ENCODE peak calls at places on chromosome 3, in eight cellular contexts. M is spleen; T is ELR; I is RCC 7860; Z is tibial nerve; N is stimulated activated CD8-positive, alpha-beta memory T cell treated with anti-CD3 and anti-CD28 coated beads, Interleukin-15, amount 100 ng/mL, for 1 hour; S is central memory CD4-positive, alpha-beta T cell; W is stomach. H is an unnamed sample.

GRCh38 chr3:138051946-138052802 is 42.2 kb downstream of the CLDN18 start:
- DNase-seq in S (no peak), T (peak; percentile 57), I (no peak), Z (no peak), W (peak; percentile 75), N (no peak), M (no peak), H (peak; percentile 59)

GRCh38 chr3:8301977-8302589 is 199.5 kb upstream of the LMCD1 start:
- DNase-seq in M (no peak), N (no peak), W (no peak), I (peak; percentile 15), T (peak; percentile 57), S (peak; percentile 23), Z (no peak), H (peak; percentile 50)

GRCh38 chr3:14857506-14857905 is 38.7 kb downstream of the FGD5 start:
- DNase-seq in M (no peak), T (no peak), N (no peak), Z (no peak), W (no peak), S (no peak), I (no peak), H (peak; percentile 21)

GRCh38 chr3:193803288-193803687 is 210.3 kb downstream of the OPA1 start:
- DNase-seq in Z (no peak), W (peak; percentile 38), T (no peak), S (no peak), M (no peak), I (no peak), N (no peak), H (no peak)

GRCh38 chr3:50385741-50386140 is 26.4 kb upstream of the TMEM115 start:
- DNase-seq in Z (no peak), N (no peak), W (no peak), M (no peak), T (no peak), S (no peak), I (no peak), H (no peak)

GRCh38 chr3:56254835-56255234 is 213.4 kb downstream of the ERC2 start:
- DNase-seq in Z (no peak), M (no peak), I (no peak), S (no peak), N (no peak), T (peak; percentile 11), W (no peak), H (no peak)

GRCh38 chr3:150747909-150748568 is 14.9 kb downstream of the SIAH2 start:
- DNase-seq in N (no peak), W (no peak), M (no peak), S (no peak), T (no peak), Z (no peak), I (no peak), H (no peak)

GRCh38 chr3:24657870-24658535 is 163.4 kb upstream of the THRB start:
- DNase-seq in S (no peak), W (no peak), Z (no peak), T (no peak), M (no peak), N (no peak), I (no peak), H (no peak)

GRCh38 chr3:175664911-175665310 is 805.8 kb downstream of the NAALADL2 start:
- DNase-seq in S (no peak), T (no peak), M (no peak), W (no peak), I (no peak), Z (no peak), N (no peak), H (no peak)

GRCh38 chr3:170809975-170810357 is 60.0 kb downstream of the RPL22L1 start:
- DNase-seq in W (no peak), N (no peak), T (peak; percentile 84), Z (no peak), I (peak; percentile 45), M (no peak), S (no peak), H (peak; percentile 60)

GRCh38 chr3:110804856-110805255 is 266.8 kb upstream of the NECTIN3 start:
- DNase-seq in I (no peak), T (no peak), M (no peak), W (no peak), S (no peak), Z (no peak), N (no peak), H (no peak)

GRCh38 chr3:128987701-128988100 is 6.2 kb downstream of the CFAP92 start:
- DNase-seq in W (no peak), S (no peak), M (no peak), T (no peak), N (no peak), Z (no peak), I (no peak), H (no peak)

GRCh38 chr3:114481113-114481512 is 187.3 kb downstream of the TIGIT start:
- DNase-seq in Z (no peak), M (no peak), W (no peak), I (no peak), N (no peak), S (no peak), T (no peak), H (no peak)

GRCh38 chr3:12994357-12994606 is 78.9 kb downstream of the IQSEC1 start:
- DNase-seq in Z (no peak), W (peak; percentile 58), S (no peak), N (no peak), M (peak; percentile 92), I (no peak), T (peak; percentile 24), H (no peak)

GRCh38 chr3:60757724-60758123 is 493.5 kb downstream of the FHIT start:
- DNase-seq in T (no peak), I (no peak), N (no peak), M (no peak), W (no peak), S (no peak), Z (no peak), H (no peak)

GRCh38 chr3:17546500-17546899 is 195.9 kb downstream of the TBC1D5 start:
- DNase-seq in Z (no peak), N (no peak), S (no peak), W (no peak), M (no peak), T (no peak), I (no peak), H (no peak)

GRCh38 chr3:138440137-138440536 is 5.7 kb downstream of the ESYT3 start:
- DNase-seq in I (peak; percentile 20), N (no peak), M (no peak), S (no peak), Z (no peak), W (no peak), T (no peak), H (peak; percentile 28)